ENCODE peak calls at places on chromosome 4, in nine cellular contexts. G, M, D, Q, J, Z, X, T and F are unnamed samples.

GRCh38 chr4:110073045-110073845 is 125.2 kb downstream of the ELOVL6 start:
- DNase-seq in J (no peak), M (no peak), Q (peak), X (peak), G (peak), T (no peak), Z (no peak), D (no peak), F (no peak)

GRCh38 chr4:102808009-102808408 is 19.3 kb downstream of the UBE2D3 start:
- DNase-seq in D (no peak), M (no peak), J (no peak), T (no peak), Q (no peak), X (no peak), G (no peak), Z (no peak), F (no peak)

GRCh38 chr4:155889036-155889793 is 14.3 kb upstream of the TDO2 start:
- DNase-seq in G (peak), T (no peak), D (peak), Q (peak), Z (peak), X (peak), J (no peak), M (peak), F (no peak)

GRCh38 chr4:150252741-150253140 is 174.5 kb downstream of the DCLK2 start:
- DNase-seq in X (no peak), J (no peak), G (no peak), Q (no peak), D (no peak), T (no peak), M (no peak), Z (no peak), F (no peak)

GRCh38 chr4:188032583-188032982 is 37.0 kb downstream of the ZFP42 start:
- DNase-seq in D (no peak), Q (no peak), J (no peak), G (no peak), Z (no peak), X (no peak), M (no peak), T (no peak), F (no peak)

GRCh38 chr4:5746829-5747745 is 36.1 kb downstream of the EVC start:
- DNase-seq in M (no peak), J (no peak), X (peak), Q (no peak), Z (no peak), D (no peak), G (peak), T (peak), F (no peak)

GRCh38 chr4:186168750-186169149 is 22.6 kb upstream of the CYP4V2 start:
- DNase-seq in D (no peak), G (no peak), X (no peak), Q (no peak), J (no peak), Z (no peak), M (no peak), T (no peak), F (no peak)

GRCh38 chr4:108053281-108053701 is 63.6 kb downstream of the HADH start:
- DNase-seq in Z (no peak), G (no peak), M (no peak), J (no peak), X (no peak), T (no peak), D (no peak), Q (no peak), F (no peak)

GRCh38 chr4:56767567-56767966 is 53.9 kb downstream of the SPINK2 start:
- DNase-seq in Z (no peak), D (no peak), G (no peak), J (no peak), X (no peak), T (no peak), Q (no peak), M (no peak), F (no peak)

GRCh38 chr4:60133414-60133813 is 1066.7 kb upstream of the ADGRL3 start:
- DNase-seq in D (no peak), G (peak), M (no peak), X (no peak), J (no peak), Q (no peak), T (no peak), Z (peak), F (no peak)

GRCh38 chr4:9924750-9925149 is 96.5 kb downstream of the SLC2A9 start:
- DNase-seq in M (no peak), D (peak), Q (no peak), G (peak), J (no peak), X (no peak), Z (peak), T (no peak), F (no peak)

GRCh38 chr4:164514765-164515164 is 239.2 kb upstream of the SMIM31 start:
- DNase-seq in X (no peak), D (no peak), G (no peak), J (no peak), Q (no peak), M (no peak), T (no peak), Z (no peak), F (no peak)

GRCh38 chr4:128461300-128462103 is 173.9 kb upstream of the PGRMC2 start:
- DNase-seq in J (no peak), T (no peak), M (peak), G (peak), Z (no peak), X (peak), D (peak), Q (peak), F (no peak)

GRCh38 chr4:145531193-145531592 is 49.5 kb downstream of the SMAD1 start:
- DNase-seq in G (no peak), D (no peak), M (peak), T (no peak), X (no peak), J (no peak), Z (no peak), Q (peak), F (peak)

GRCh38 chr4:55509272-55509671 is 37.4 kb downstream of the CLOCK start:
- DNase-seq in D (no peak), J (no peak), Q (no peak), Z (no peak), M (no peak), G (no peak), T (no peak), X (no peak), F (no peak)

GRCh38 chr4:156638925-156639605 is 332.5 kb downstream of the PDGFC start:
- DNase-seq in T (no peak), X (peak), Q (no peak), Z (no peak), J (no peak), D (no peak), M (no peak), G (peak), F (no peak)

GRCh38 chr4:61923179-61923578 is 723.1 kb downstream of the ADGRL3 start:
- DNase-seq in J (no peak), X (no peak), M (no peak), T (no peak), D (no peak), Z (peak), Q (no peak), G (no peak), F (no peak)

GRCh38 chr4:5433196-5433595 is 275.2 kb downstream of the EVC2 start:
- DNase-seq in T (no peak), M (no peak), X (no peak), J (no peak), D (no peak), Q (no peak), G (no peak), Z (no peak), F (no peak)

GRCh38 chr4:138223191-138223910 is 18.8 kb downstream of the SLC7A11 start:
- DNase-seq in G (no peak), D (no peak), J (no peak), Q (no peak), Z (no peak), M (no peak), T (no peak), X (no peak), F (no peak)

GRCh38 chr4:62871057-62871456 is 1538.2 kb downstream of the TECRL start:
- DNase-seq in G (no peak), D (no peak), J (no peak), Q (no peak), X (no peak), Z (no peak), M (no peak), T (no peak), F (no peak)

GRCh38 chr4:103996637-103997036 is 276.9 kb upstream of the TACR3 start:
- DNase-seq in D (no peak), J (peak), Q (peak), T (no peak), M (no peak), G (peak), Z (peak), X (peak), F (no peak)

GRCh38 chr4:93199492-93199891 is 629.1 kb upstream of the ATOH1 start:
- DNase-seq in J (peak), Z (peak), T (no peak), D (no peak), X (peak), G (peak), Q (no peak), M (no peak), F (no peak)

GRCh38 chr4:153535735-153536494 is 69.8 kb downstream of the TMEM131L start:
- DNase-seq in Q (no peak), J (no peak), M (no peak), D (peak), Z (no peak), T (no peak), X (peak), G (peak), F (no peak)
- TF ChIP-seq CTCF in Q (no peak), J (no peak), M (no peak), D (peak), Z (no peak), T (no peak), X (no peak), G (no peak), F (no peak)

DNA sequence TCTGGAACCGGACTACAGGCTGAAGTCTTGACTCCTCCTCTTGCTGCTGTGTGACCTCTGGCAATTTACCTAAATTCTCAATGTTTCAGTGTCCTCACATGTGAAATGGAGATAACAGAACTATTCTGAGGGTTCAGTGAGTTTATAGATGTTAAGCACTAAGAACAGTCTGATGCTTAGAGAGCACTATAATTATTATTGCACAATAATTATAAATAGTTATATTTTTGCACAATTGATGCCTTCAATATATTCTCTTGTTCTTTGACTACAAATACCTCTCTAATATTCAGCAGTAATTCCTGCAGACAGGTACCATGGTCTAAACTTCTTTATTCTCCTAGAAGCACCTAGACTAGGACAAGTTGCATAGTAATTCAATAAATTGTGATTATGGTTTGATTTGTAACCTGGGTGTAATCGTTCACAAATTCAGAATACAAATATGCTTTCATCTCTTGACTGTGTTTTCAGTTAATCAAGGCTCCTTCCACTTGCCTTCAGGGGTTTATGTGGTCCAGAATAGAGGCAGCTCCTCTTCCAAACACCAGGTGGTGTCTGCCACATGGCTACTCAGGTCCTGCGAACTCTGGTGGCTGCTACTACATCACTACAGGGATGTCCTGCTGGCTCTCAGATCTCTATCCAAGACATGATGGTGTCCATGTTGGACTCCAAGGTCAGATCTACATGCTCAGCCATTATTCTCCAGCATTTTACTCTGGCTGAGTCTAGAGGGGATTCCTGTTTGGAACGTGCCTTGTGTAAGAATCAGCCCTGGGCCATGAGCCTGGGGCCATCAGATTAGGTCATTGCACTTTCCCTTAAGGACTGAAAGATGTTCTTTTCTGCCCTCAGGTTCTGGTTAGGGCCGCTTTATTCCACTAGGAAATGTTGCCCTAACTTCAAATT is 103.4 kb downstream of the QRFPR start:
- DNase-seq in G (peak), X (no peak), T (no peak), M (no peak), D (no peak), Q (no peak), Z (peak), J (no peak), F (no peak)
- TF ChIP-seq CTCF in G (peak), X (peak), T (no peak), M (no peak), D (no peak), Q (no peak), Z (no peak), J (peak), F (peak)

GRCh38 chr4:7124643-7125442 is 57.0 kb upstream of the GRPEL1 start:
- DNase-seq in X (peak), Q (peak), T (no peak), G (peak), J (no peak), M (peak), Z (peak), D (no peak), F (no peak)
- TF ChIP-seq CTCF in X (no peak), Q (no peak), T (no peak), G (no peak), J (no peak), M (no peak), Z (no peak), D (no peak), F (no peak)

DNA sequence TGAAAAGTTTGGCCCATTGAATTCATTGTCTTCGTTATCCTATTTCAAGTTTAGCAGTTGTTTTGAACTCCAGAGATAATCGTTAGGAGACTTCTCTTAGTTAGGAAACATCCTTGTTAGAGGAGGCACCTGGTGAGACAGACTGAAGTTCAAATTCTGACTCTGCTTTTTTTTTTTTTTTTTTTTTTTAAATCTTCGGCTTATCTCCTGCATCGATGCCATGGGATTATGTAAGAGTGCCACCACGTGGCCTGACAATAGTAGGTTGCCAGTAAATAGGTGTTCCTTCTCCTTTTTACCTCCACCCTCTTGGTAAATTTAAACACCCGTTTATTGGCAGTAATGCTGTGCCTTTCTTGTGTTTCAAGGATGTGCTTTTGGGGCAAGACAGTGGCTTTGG is 149.3 kb downstream of the SOWAHB start:
- DNase-seq in J (no peak), M (peak), Z (no peak), Q (peak), T (no peak), D (no peak), X (peak), G (peak), F (no peak)
- TF ChIP-seq CTCF in J (peak), M (peak), Z (peak), Q (peak), T (no peak), D (no peak), X (peak), G (peak), F (no peak)

GRCh38 chr4:31692407-31692940 is 972.3 kb downstream of the PCDH7 start:
- DNase-seq in M (peak), D (no peak), Q (no peak), J (no peak), X (peak), T (no peak), G (peak), Z (no peak), F (no peak)
- TF ChIP-seq CTCF in M (no peak), D (no peak), Q (no peak), J (no peak), X (no peak), T (no peak), G (peak), Z (peak), F (no peak)

GRCh38 chr4:44186850-44187246 is 261.8 kb downstream of the KCTD8 start:
- DNase-seq in G (no peak), Q (no peak), J (no peak), Z (no peak), X (no peak), M (no peak), T (no peak), D (no peak), F (no peak)

GRCh38 chr4:44186096-44186849 is 262.3 kb downstream of the KCTD8 start:
- DNase-seq in J (no peak), M (no peak), T (no peak), X (no peak), G (no peak), D (no peak), Q (no peak), Z (no peak), F (peak)
- TF ChIP-seq CTCF in J (no peak), M (no peak), T (no peak), X (no peak), G (no peak), D (no peak), Q (no peak), Z (no peak), F (peak)